ENCODE peak calls at places on chromosome 3, in seven cellular contexts. One of them, this sample, is unnamed.

GRCh38 chr3:58938057-58938456 is 111.8 kb downstream of the CFAP20DC start:
- DNase-seq in activated CD4-positive, alpha-beta T cell treated with anti-CD3 and anti-CD28 coated beads, Interleukin-2, amount 10 ng/mL, durations not matched to agents 7 days and 5 days: no peak
- DNase-seq in substantia nigra: no peak
- DNase-seq in ELF-1: no peak
- DNase-seq in MCF 10A: no peak
- DNase-seq in neural progenitor cell: no peak
- DNase-seq in WTC11: no peak
- DNase-seq in this sample: no peak

GRCh38 chr3:123883656-123884257 is 375 bp downstream of the MYLK start:
- DNase-seq in activated CD4-positive, alpha-beta T cell treated with anti-CD3 and anti-CD28 coated beads, Interleukin-2, amount 10 ng/mL, durations not matched to agents 7 days and 5 days: no peak
- DNase-seq in substantia nigra: no peak
- DNase-seq in ELF-1: peak; percentile 73
- DNase-seq in MCF 10A: no peak
- DNase-seq in neural progenitor cell: peak; percentile 69
- DNase-seq in WTC11: peak; percentile 56
- DNase-seq in this sample: peak; percentile 65

GRCh38 chr3:46667657-46668056 is 25.8 kb downstream of the ALS2CL start:
- DNase-seq in activated CD4-positive, alpha-beta T cell treated with anti-CD3 and anti-CD28 coated beads, Interleukin-2, amount 10 ng/mL, durations not matched to agents 7 days and 5 days: no peak
- DNase-seq in substantia nigra: no peak
- DNase-seq in ELF-1: no peak
- DNase-seq in MCF 10A: no peak
- DNase-seq in neural progenitor cell: no peak
- DNase-seq in WTC11: peak; percentile 5
- DNase-seq in this sample: no peak

GRCh38 chr3:184085389-184085852 is 11.4 kb upstream of the HTR3E start:
- DNase-seq in activated CD4-positive, alpha-beta T cell treated with anti-CD3 and anti-CD28 coated beads, Interleukin-2, amount 10 ng/mL, durations not matched to agents 7 days and 5 days: no peak
- DNase-seq in substantia nigra: no peak
- DNase-seq in ELF-1: peak; percentile 6
- DNase-seq in MCF 10A: peak; percentile 46
- DNase-seq in neural progenitor cell: no peak
- DNase-seq in WTC11: no peak
- DNase-seq in this sample: peak; percentile 13

GRCh38 chr3:67647390-67647878 is 7.0 kb downstream of the SUCLG2 start:
- DNase-seq in activated CD4-positive, alpha-beta T cell treated with anti-CD3 and anti-CD28 coated beads, Interleukin-2, amount 10 ng/mL, durations not matched to agents 7 days and 5 days: no peak
- DNase-seq in substantia nigra: no peak
- DNase-seq in ELF-1: no peak
- DNase-seq in MCF 10A: peak; percentile 93
- DNase-seq in neural progenitor cell: no peak
- DNase-seq in WTC11: no peak
- DNase-seq in this sample: no peak

GRCh38 chr3:58466899-58467563 is 24.9 kb upstream of the KCTD6 start:
- DNase-seq in activated CD4-positive, alpha-beta T cell treated with anti-CD3 and anti-CD28 coated beads, Interleukin-2, amount 10 ng/mL, durations not matched to agents 7 days and 5 days: no peak
- DNase-seq in substantia nigra: no peak
- DNase-seq in ELF-1: no peak
- DNase-seq in MCF 10A: no peak
- DNase-seq in neural progenitor cell: no peak
- DNase-seq in WTC11: no peak
- DNase-seq in this sample: peak; percentile 34

GRCh38 chr3:173789530-173789929 is 392.0 kb downstream of the NLGN1 start:
- DNase-seq in activated CD4-positive, alpha-beta T cell treated with anti-CD3 and anti-CD28 coated beads, Interleukin-2, amount 10 ng/mL, durations not matched to agents 7 days and 5 days: no peak
- DNase-seq in substantia nigra: no peak
- DNase-seq in ELF-1: no peak
- DNase-seq in MCF 10A: peak; percentile 61
- DNase-seq in neural progenitor cell: no peak
- DNase-seq in WTC11: no peak
- DNase-seq in this sample: no peak

GRCh38 chr3:34882764-34883163 is 756.6 kb upstream of the ARPP21 start:
- DNase-seq in activated CD4-positive, alpha-beta T cell treated with anti-CD3 and anti-CD28 coated beads, Interleukin-2, amount 10 ng/mL, durations not matched to agents 7 days and 5 days: no peak
- DNase-seq in substantia nigra: no peak
- DNase-seq in ELF-1: no peak
- DNase-seq in MCF 10A: peak; percentile 11
- DNase-seq in neural progenitor cell: no peak
- DNase-seq in WTC11: no peak
- DNase-seq in this sample: peak; percentile 24

GRCh38 chr3:165895919-165896318 is 58.7 kb upstream of the BCHE start:
- DNase-seq in activated CD4-positive, alpha-beta T cell treated with anti-CD3 and anti-CD28 coated beads, Interleukin-2, amount 10 ng/mL, durations not matched to agents 7 days and 5 days: no peak
- DNase-seq in substantia nigra: no peak
- DNase-seq in ELF-1: peak; percentile 27
- DNase-seq in MCF 10A: peak; percentile 39
- DNase-seq in neural progenitor cell: peak; percentile 90
- DNase-seq in WTC11: peak; percentile 85
- DNase-seq in this sample: peak; percentile 74

GRCh38 chr3:46030626-46031025 is 3.3 kb upstream of the XCR1 start:
- DNase-seq in activated CD4-positive, alpha-beta T cell treated with anti-CD3 and anti-CD28 coated beads, Interleukin-2, amount 10 ng/mL, durations not matched to agents 7 days and 5 days: no peak
- DNase-seq in substantia nigra: no peak
- DNase-seq in ELF-1: no peak
- DNase-seq in MCF 10A: no peak
- DNase-seq in neural progenitor cell: no peak
- DNase-seq in WTC11: no peak
- DNase-seq in this sample: no peak

GRCh38 chr3:15153103-15153502 is 52.9 kb upstream of the CAPN7 start:
- DNase-seq in activated CD4-positive, alpha-beta T cell treated with anti-CD3 and anti-CD28 coated beads, Interleukin-2, amount 10 ng/mL, durations not matched to agents 7 days and 5 days: no peak
- DNase-seq in substantia nigra: no peak
- DNase-seq in ELF-1: no peak
- DNase-seq in MCF 10A: no peak
- DNase-seq in neural progenitor cell: no peak
- DNase-seq in WTC11: no peak
- DNase-seq in this sample: no peak

GRCh38 chr3:127751163-127751621 is 71.1 kb downstream of the MGLL start:
- DNase-seq in activated CD4-positive, alpha-beta T cell treated with anti-CD3 and anti-CD28 coated beads, Interleukin-2, amount 10 ng/mL, durations not matched to agents 7 days and 5 days: no peak
- DNase-seq in substantia nigra: no peak
- DNase-seq in ELF-1: no peak
- DNase-seq in MCF 10A: peak; percentile 74
- DNase-seq in neural progenitor cell: no peak
- DNase-seq in WTC11: no peak
- DNase-seq in this sample: no peak

GRCh38 chr3:27040674-27041073 is 328.5 kb downstream of the NEK10 start:
- DNase-seq in activated CD4-positive, alpha-beta T cell treated with anti-CD3 and anti-CD28 coated beads, Interleukin-2, amount 10 ng/mL, durations not matched to agents 7 days and 5 days: no peak
- DNase-seq in substantia nigra: no peak
- DNase-seq in ELF-1: no peak
- DNase-seq in MCF 10A: peak; percentile 3
- DNase-seq in neural progenitor cell: no peak
- DNase-seq in WTC11: no peak
- DNase-seq in this sample: no peak

GRCh38 chr3:23999012-23999641 is 54.0 kb downstream of the NR1D2 start:
- DNase-seq in activated CD4-positive, alpha-beta T cell treated with anti-CD3 and anti-CD28 coated beads, Interleukin-2, amount 10 ng/mL, durations not matched to agents 7 days and 5 days: peak; percentile 70
- DNase-seq in substantia nigra: peak; percentile 53
- DNase-seq in ELF-1: peak; percentile 57
- DNase-seq in MCF 10A: peak; percentile 73
- DNase-seq in neural progenitor cell: peak; percentile 70
- DNase-seq in WTC11: peak; percentile 82
- DNase-seq in this sample: peak; percentile 56

This sample was measured in mesendoderm.